ENCODE peak calls at places on chromosomes 1 and 21, in seven cellular contexts. V is GM12891, A is HL-60, T is H1, X is K562, C is stomach, F is HepG2. H is an unnamed sample.

GRCh38 chr1:162873671-162874666 is 13.0 kb upstream of the CCDC190 start:
- DNase-seq in V (no peak), A (no peak), T (no peak), X (no peak), C (no peak), F (peak), H (no peak)

GRCh38 chr1:47523812-47524170 is 85.9 kb downstream of the FOXD2 start:
- DNase-seq in V (no peak), A (no peak), T (no peak), X (no peak), C (no peak), F (no peak), H (no peak)

GRCh38 chr1:151056149-151056548 is 3.3 kb downstream of the CDC42SE1 start:
- DNase-seq in V (no peak), A (no peak), T (no peak), X (no peak), C (no peak), F (no peak), H (no peak)

GRCh38 chr1:243264718-243265117 is 8.9 kb downstream of the SDCCAG8 start:
- DNase-seq in V (no peak), A (peak), T (no peak), X (no peak), C (no peak), F (no peak), H (no peak)

GRCh38 chr1:223210786-223211115 is 67.7 kb upstream of the TLR5 start:
- DNase-seq in V (no peak), A (no peak), T (no peak), X (no peak), C (no peak), F (no peak), H (no peak)

GRCh38 chr1:186730951-186731350 is 50.7 kb upstream of the PTGS2 start:
- DNase-seq in V (no peak), A (no peak), T (no peak), X (no peak), C (no peak), F (no peak), H (no peak)

GRCh38 chr21:35191754-35192153 is 142.7 kb upstream of the RUNX1 start:
- DNase-seq in V (no peak), A (no peak), T (no peak), X (no peak), C (no peak), F (no peak), H (no peak)

GRCh38 chr1:66850989-66851388 is 49.9 kb upstream of the INSL5 start:
- DNase-seq in V (no peak), A (no peak), T (no peak), X (no peak), C (no peak), F (no peak), H (no peak)

GRCh38 chr1:212899845-212900244 is 41.8 kb downstream of the FLVCR1 start:
- DNase-seq in V (no peak), A (no peak), T (no peak), X (no peak), C (no peak), F (no peak), H (no peak)

GRCh38 chr1:7648761-7649384 is 122.2 kb upstream of the VAMP3 start:
- DNase-seq in V (no peak), A (peak), T (no peak), X (no peak), C (peak), F (no peak), H (no peak)

GRCh38 chr1:50265790-50266314 is 157.1 kb downstream of the ELAVL4 start:
- DNase-seq in V (no peak), A (no peak), T (no peak), X (no peak), C (no peak), F (no peak), H (no peak)

GRCh38 chr1:87428351-87428750 is 99.7 kb downstream of the LMO4 start:
- DNase-seq in V (no peak), A (no peak), T (no peak), X (no peak), C (no peak), F (no peak), H (no peak)

GRCh38 chr1:205199090-205199930 is 12.2 kb downstream of the DSTYK start:
- DNase-seq in V (no peak), A (no peak), T (no peak), X (no peak), C (no peak), F (no peak), H (no peak)

GRCh38 chr1:209493584-209493983 is 89.9 kb upstream of the CAMK1G start:
- DNase-seq in V (no peak), A (no peak), T (no peak), X (no peak), C (no peak), F (no peak), H (no peak)

GRCh38 chr1:232560940-232561339 is 69.0 kb downstream of the SIPA1L2 start:
- DNase-seq in V (no peak), A (no peak), T (no peak), X (no peak), C (no peak), F (no peak), H (no peak)

GRCh38 chr21:26813426-26813998 is 31.7 kb downstream of the ADAMTS1 start:
- DNase-seq in V (no peak), A (no peak), T (no peak), X (no peak), C (no peak), F (no peak), H (no peak)

GRCh38 chr21:46024983-46025860 is 43.7 kb downstream of the COL6A1 start:
- DNase-seq in V (no peak), A (no peak), T (no peak), X (no peak), C (no peak), F (no peak), H (no peak)
- TF ChIP-seq POLR2AphosphoS5 in V (no peak), A (no peak), T (no peak), X (no peak), C (no peak), F (no peak), H (no peak)

GRCh38 chr1:236997361-236997760 is 6.9 kb downstream of the MT1HL1 start:
- DNase-seq in V (no peak), A (no peak), T (no peak), X (no peak), C (no peak), F (no peak), H (no peak)

GRCh38 chr1:236994450-236994849 is 9.8 kb downstream of the MT1HL1 start:
- DNase-seq in V (no peak), A (no peak), T (no peak), X (no peak), C (no peak), F (no peak), H (no peak)

GRCh38 chr1:237000191-237000590 is 4.0 kb downstream of the MT1HL1 start:
- DNase-seq in V (no peak), A (no peak), T (no peak), X (no peak), C (no peak), F (no peak), H (no peak)

GRCh38 chr1:236998571-236998970 is 5.7 kb downstream of the MT1HL1 start:
- DNase-seq in V (no peak), A (no peak), T (no peak), X (no peak), C (no peak), F (no peak), H (no peak)

GRCh38 chr1:236997882-236998281 is 6.4 kb downstream of the MT1HL1 start:
- DNase-seq in V (no peak), A (no peak), T (no peak), X (no peak), C (no peak), F (no peak), H (no peak)
- TF ChIP-seq POLR2AphosphoS5 in V (no peak), A (no peak), T (no peak), X (no peak), C (peak), F (no peak), H (no peak)

GRCh38 chr1:112397051-112397471 is 1.0 kb downstream of the CTTNBP2NL start:
- DNase-seq in V (no peak), A (no peak), T (no peak), X (no peak), C (no peak), F (no peak), H (no peak)
- TF ChIP-seq POLR2AphosphoS5 in V (no peak), A (no peak), T (no peak), X (no peak), C (no peak), F (no peak), H (no peak)

GRCh38 chr1:33000427-33001026 is 35.9 kb upstream of the RNF19B start:
- DNase-seq in V (no peak), A (no peak), T (no peak), X (no peak), C (no peak), F (no peak), H (no peak)

GRCh38 chr1:33001282-33001681 is 35.4 kb downstream of the AK2 start:
- DNase-seq in V (no peak), A (no peak), T (no peak), X (peak), C (no peak), F (no peak), H (no peak)

GRCh38 chr1:32997381-32997891 is 32.8 kb upstream of the RNF19B start:
- DNase-seq in V (no peak), A (no peak), T (no peak), X (no peak), C (no peak), F (no peak), H (no peak)

GRCh38 chr1:32998009-32998555 is 33.5 kb upstream of the RNF19B start:
- DNase-seq in V (no peak), A (peak), T (no peak), X (no peak), C (no peak), F (no peak), H (no peak)

GRCh38 chr1:32998997-32999396 is 34.4 kb upstream of the RNF19B start:
- DNase-seq in V (no peak), A (no peak), T (no peak), X (no peak), C (no peak), F (no peak), H (no peak)
- TF ChIP-seq POLR2AphosphoS5 in V (no peak), A (no peak), T (no peak), X (no peak), C (no peak), F (no peak), H (no peak)